ENCODE peak calls at places on chromosomes 12 and 14, in nine cellular contexts. K is mammary epithelial cell, W is breast epithelium, P is fibroblast of pulmonary artery, A is tibial artery, G is fibroblast of lung, R is GM12865, I is esophagus squamous epithelium, Q is astrocyte. M is an unnamed sample.

GRCh38 chr12:11555743-11556625 is 93.5 kb upstream of the ETV6 start:
- DNase-seq in K (no peak), W (no peak), P (no peak), A (no peak), G (peak), R (no peak), I (no peak), Q (peak), M (no peak)

GRCh38 chr14:104971447-104972240 is 6.5 kb downstream of the AHNAK2 start:
- DNase-seq in K (no peak), W (no peak), P (no peak), A (peak), G (no peak), R (no peak), I (no peak), Q (no peak), M (no peak)

GRCh38 chr12:100940503-100940902 is 145.9 kb downstream of the ANO4 start:
- DNase-seq in K (no peak), W (no peak), P (no peak), A (no peak), G (no peak), R (no peak), I (no peak), Q (no peak), M (no peak)

GRCh38 chr14:64879635-64880381 is at the start of gene SPTB:
- DNase-seq in K (no peak), W (peak), P (no peak), A (no peak), G (no peak), R (peak), I (no peak), Q (no peak), M (no peak)

GRCh38 chr14:96095581-96096476 is 56.7 kb downstream of the C14orf132 start:
- DNase-seq in K (peak), W (peak), P (peak), A (peak), G (peak), R (no peak), I (no peak), Q (peak), M (peak)

GRCh38 chr14:104135904-104136471 is 2.4 kb upstream of the KIF26A start:
- DNase-seq in K (no peak), W (no peak), P (no peak), A (peak), G (no peak), R (no peak), I (no peak), Q (no peak), M (no peak)

GRCh38 chr12:26121841-26122680 is 2.8 kb downstream of the BHLHE41 start:
- DNase-seq in K (no peak), W (no peak), P (peak), A (peak), G (peak), R (peak), I (no peak), Q (no peak), M (no peak)

GRCh38 chr14:103401223-103402214 is 16.3 kb downstream of the MARK3 start:
- DNase-seq in K (peak), W (no peak), P (peak), A (no peak), G (peak), R (peak), I (no peak), Q (peak), M (peak)

GRCh38 chr12:43285248-43285647 is 266.8 kb downstream of the ADAMTS20 start:
- DNase-seq in K (peak), W (no peak), P (peak), A (no peak), G (peak), R (no peak), I (no peak), Q (peak), M (peak)

GRCh38 chr12:92485356-92486348 is 217.1 kb upstream of the PLEKHG7 start:
- DNase-seq in K (no peak), W (no peak), P (peak), A (no peak), G (no peak), R (no peak), I (no peak), Q (no peak), M (peak)

GRCh38 chr12:119914666-119915065 is 37.5 kb upstream of the CIT start:
- DNase-seq in K (no peak), W (no peak), P (no peak), A (no peak), G (no peak), R (no peak), I (no peak), Q (no peak), M (no peak)

GRCh38 chr12:53728206-53728605 is 954 bp upstream of the CALCOCO1 start:
- DNase-seq in K (no peak), W (no peak), P (no peak), A (no peak), G (no peak), R (no peak), I (no peak), Q (no peak), M (no peak)

GRCh38 chr14:20986811-20987210 is 3.0 kb upstream of the METTL17 start:
- DNase-seq in K (peak), W (no peak), P (peak), A (no peak), G (peak), R (no peak), I (no peak), Q (peak), M (peak)

GRCh38 chr12:20003252-20003651 is 365.1 kb upstream of the PDE3A start:
- DNase-seq in K (no peak), W (no peak), P (no peak), A (no peak), G (no peak), R (no peak), I (no peak), Q (no peak), M (no peak)

GRCh38 chr12:106084048-106084671 is 54.6 kb downstream of the NUAK1 start:
- DNase-seq in K (peak), W (no peak), P (peak), A (no peak), G (peak), R (no peak), I (no peak), Q (peak), M (peak)

GRCh38 chr14:53408175-53408879 is 255.2 kb upstream of the DDHD1 start:
- DNase-seq in K (no peak), W (no peak), P (no peak), A (no peak), G (no peak), R (no peak), I (no peak), Q (no peak), M (no peak)

GRCh38 chr12:3101309-3102022 is 24.3 kb downstream of the TSPAN9 start:
- DNase-seq in K (peak), W (no peak), P (no peak), A (no peak), G (peak), R (no peak), I (no peak), Q (peak), M (peak)

GRCh38 chr14:35539969-35540368 is 6.0 kb downstream of the INSM2 start:
- DNase-seq in K (no peak), W (no peak), P (no peak), A (no peak), G (no peak), R (peak), I (no peak), Q (no peak), M (no peak)

GRCh38 chr12:93177208-93178153 is 200.2 kb upstream of the NUDT4 start:
- DNase-seq in K (no peak), W (no peak), P (peak), A (no peak), G (peak), R (no peak), I (no peak), Q (peak), M (peak)

GRCh38 chr12:33670284-33670683 is 230.7 kb upstream of the SYT10 start:
- DNase-seq in K (no peak), W (no peak), P (no peak), A (no peak), G (no peak), R (no peak), I (no peak), Q (no peak), M (no peak)

GRCh38 chr12:109014984-109015765 is 5.7 kb downstream of the SVOP start:
- DNase-seq in K (no peak), W (no peak), P (no peak), A (peak), G (no peak), R (no peak), I (no peak), Q (no peak), M (no peak)

GRCh38 chr12:15522574-15523187 is 200.4 kb downstream of the PTPRO start:
- DNase-seq in K (peak), W (no peak), P (peak), A (no peak), G (peak), R (peak), I (no peak), Q (peak), M (peak)

GRCh38 chr14:81235096-81235495 is 14.3 kb upstream of the GTF2A1 start:
- DNase-seq in K (no peak), W (no peak), P (no peak), A (no peak), G (no peak), R (no peak), I (no peak), Q (no peak), M (no peak)

GRCh38 chr12:30806989-30807694 is 52.4 kb upstream of the CAPRIN2 start:
- DNase-seq in K (peak), W (no peak), P (peak), A (no peak), G (peak), R (peak), I (no peak), Q (peak), M (peak)

GRCh38 chr14:22427771-22428228 is 161.2 kb downstream of the DAD1 start:
- DNase-seq in K (peak), W (no peak), P (peak), A (no peak), G (peak), R (no peak), I (no peak), Q (peak), M (peak)

GRCh38 chr14:51095854-51096823 is 1.2 kb upstream of the TRIM9 start:
- DNase-seq in K (peak), W (no peak), P (peak), A (no peak), G (peak), R (no peak), I (no peak), Q (peak), M (peak)

GRCh38 chr14:97603201-97603600 is 806.0 kb downstream of the VRK1 start:
- DNase-seq in K (no peak), W (no peak), P (no peak), A (no peak), G (no peak), R (peak), I (no peak), Q (no peak), M (no peak)

GRCh38 chr12:111434680-111435338 is 29.1 kb downstream of the SH2B3 start:
- DNase-seq in K (peak), W (no peak), P (peak), A (no peak), G (peak), R (peak), I (no peak), Q (peak), M (peak)

GRCh38 chr14:69701857-69702256 is 65.1 kb upstream of the SRSF5 start:
- DNase-seq in K (no peak), W (no peak), P (no peak), A (no peak), G (no peak), R (peak), I (no peak), Q (no peak), M (no peak)

GRCh38 chr12:120183211-120183631 is 11.3 kb downstream of the GCN1 start:
- DNase-seq in K (no peak), W (no peak), P (peak), A (no peak), G (peak), R (no peak), I (no peak), Q (peak), M (peak)

GRCh38 chr14:22651586-22651985 is 7.4 kb upstream of the OR6J1 start:
- DNase-seq in K (no peak), W (no peak), P (no peak), A (no peak), G (no peak), R (no peak), I (no peak), Q (no peak), M (no peak)

GRCh38 chr14:32709072-32709471 is 229.6 kb upstream of the NPAS3 start:
- DNase-seq in K (peak), W (no peak), P (peak), A (peak), G (peak), R (no peak), I (no peak), Q (peak), M (peak)

GRCh38 chr12:65755596-65755978 is 68.7 kb upstream of the HMGA2 start:
- DNase-seq in K (no peak), W (no peak), P (no peak), A (no peak), G (peak), R (no peak), I (no peak), Q (peak), M (no peak)

GRCh38 chr14:34665785-34666425 is 36.0 kb upstream of the SNX6 start:
- DNase-seq in K (peak), W (no peak), P (peak), A (no peak), G (peak), R (no peak), I (no peak), Q (peak), M (peak)

GRCh38 chr12:132170094-132170636 is 25.9 kb downstream of the NOC4L start:
- DNase-seq in K (no peak), W (no peak), P (peak), A (no peak), G (peak), R (no peak), I (no peak), Q (peak), M (peak)

DNA sequence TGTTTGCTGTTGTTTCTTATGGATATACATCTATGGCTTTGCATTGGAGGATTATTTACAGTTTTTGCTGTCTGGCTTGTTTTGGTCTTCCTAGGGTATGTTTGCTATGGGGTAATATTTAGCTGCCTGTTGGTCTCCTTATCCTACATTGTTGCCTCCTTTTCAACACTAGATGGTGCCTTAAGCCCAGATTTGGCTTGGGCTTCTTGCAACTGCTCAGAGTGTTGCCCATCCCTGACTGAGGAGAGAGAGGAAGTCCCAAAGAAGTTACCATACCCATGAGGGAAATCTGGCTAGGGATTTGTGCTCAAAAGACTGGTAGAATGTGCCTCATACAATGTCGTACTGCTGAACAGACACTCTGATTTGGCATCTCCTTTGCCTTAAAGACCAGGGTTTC is 94.6 kb upstream of the MUCL1 start:
- DNase-seq in K (peak), W (no peak), P (peak), A (no peak), G (no peak), R (peak), I (no peak), Q (no peak), M (peak)
- TF ChIP-seq CTCF in K (peak), W (no peak), P (peak), A (no peak), G (no peak), R (peak), I (peak), Q (no peak), M (peak)

DNA sequence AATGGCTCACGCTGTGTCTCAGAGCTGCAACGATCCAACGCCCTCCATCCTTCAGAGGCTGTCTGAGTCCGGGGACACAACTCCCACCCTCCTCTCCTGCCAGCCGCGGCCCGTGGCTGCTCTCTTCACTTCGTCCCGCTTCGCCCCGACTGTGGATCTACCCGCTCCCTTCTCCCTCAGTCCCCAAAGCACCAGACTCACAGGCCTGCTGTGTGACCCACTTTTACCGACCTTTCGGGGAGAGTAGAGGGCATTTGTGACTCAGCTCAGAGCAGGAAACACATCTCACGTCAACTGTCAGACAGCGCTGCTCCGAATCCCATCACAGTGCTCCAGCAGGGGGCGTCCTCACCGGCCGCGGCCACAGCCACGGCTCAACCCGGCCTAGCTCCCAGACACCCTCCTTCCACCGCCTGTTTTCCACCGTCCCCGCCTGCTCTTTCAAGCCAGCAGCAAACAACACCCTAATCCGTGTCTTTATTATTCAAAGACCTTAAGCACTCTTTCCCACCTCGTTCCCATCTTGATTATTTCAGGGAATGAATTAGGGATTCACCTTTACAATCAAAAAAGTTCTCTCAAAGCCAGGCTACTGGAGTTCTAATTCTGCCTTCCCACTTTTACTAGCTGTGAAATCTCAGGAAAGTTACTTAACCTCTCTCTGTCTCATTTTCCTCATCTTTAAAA is 5.0 kb upstream of the AQP2 start:
- DNase-seq in K (peak), W (peak), P (peak), A (peak), G (peak), R (peak), I (no peak), Q (peak), M (peak)
- H3K4me3 ChIP-seq in K (no peak), W (peak), P (peak), A (no peak), G (no peak), R (no peak), I (no peak), Q (peak), M (peak)

DNA sequence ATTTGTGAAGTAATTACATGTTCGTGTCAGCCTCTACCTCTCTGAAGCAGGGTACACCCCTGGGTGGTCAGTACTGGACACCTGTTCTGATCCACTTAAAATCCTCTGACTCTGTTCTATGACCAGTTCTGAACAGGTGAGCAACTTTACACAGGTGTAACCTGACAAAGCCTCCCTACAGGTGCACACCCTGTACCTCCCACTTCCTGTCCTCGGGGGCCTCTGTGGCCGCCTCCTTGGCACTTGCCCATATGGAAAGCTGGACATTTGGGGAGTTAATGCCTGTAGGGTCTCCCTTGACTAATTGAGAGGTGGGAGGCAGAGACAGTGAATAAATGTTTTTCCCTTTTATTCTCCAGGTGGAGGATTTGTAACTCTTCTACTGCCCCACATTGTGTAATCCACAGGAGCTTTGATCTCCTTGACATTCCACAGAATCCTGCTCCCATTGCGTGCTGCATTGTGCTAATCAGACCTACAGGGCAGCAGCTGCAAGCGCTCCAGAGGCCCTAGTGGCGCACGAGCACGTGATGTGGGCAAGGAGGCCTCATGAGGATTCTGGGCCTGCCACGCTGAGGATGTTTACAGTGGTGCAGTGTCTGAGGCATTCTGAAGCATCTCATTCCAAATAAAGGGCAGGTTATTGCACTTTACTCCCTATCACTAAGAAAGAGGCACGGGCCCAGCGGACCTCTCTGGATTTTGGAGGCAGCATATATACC is 45.8 kb upstream of the BATF start:
- DNase-seq in K (no peak), W (no peak), P (peak), A (peak), G (peak), R (no peak), I (no peak), Q (no peak), M (no peak)
- TF ChIP-seq CTCF in K (no peak), W (no peak), P (no peak), A (no peak), G (no peak), R (no peak), I (no peak), Q (no peak), M (no peak)

DNA sequence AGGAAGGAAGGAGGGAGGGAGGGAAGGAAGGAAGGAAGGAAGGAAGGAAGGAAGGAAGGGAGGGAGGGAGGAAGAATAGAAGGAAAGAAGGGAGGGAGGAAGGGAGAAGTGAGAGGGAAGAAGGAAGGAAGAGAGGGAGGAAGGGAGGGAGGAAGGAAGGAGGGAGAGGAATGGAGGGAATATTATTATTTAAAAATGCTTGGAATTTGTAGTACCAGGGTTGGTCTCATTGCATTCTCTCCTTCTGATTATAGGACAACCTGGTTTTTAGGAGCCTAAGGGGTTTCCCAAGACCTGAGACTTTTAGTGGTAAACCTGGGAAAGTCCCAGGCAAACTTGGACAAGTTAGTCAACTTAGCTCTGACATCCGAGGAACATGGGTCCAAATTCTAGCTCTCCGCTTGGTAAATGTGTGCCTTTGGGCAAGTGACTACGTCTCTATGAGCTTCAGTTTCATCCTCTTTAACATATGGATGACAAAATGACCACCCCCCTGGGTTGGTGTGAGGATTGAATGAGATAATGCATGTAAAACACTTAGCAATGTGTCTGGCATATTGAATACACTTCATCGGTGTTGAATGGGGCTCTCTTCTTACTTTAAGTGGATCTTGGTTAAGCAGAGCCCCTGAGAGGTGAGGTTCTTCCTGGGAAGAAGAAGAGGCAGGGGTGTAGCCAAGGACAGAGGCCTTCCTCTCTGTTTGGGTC is 690.7 kb upstream of the TBX3 start:
- DNase-seq in K (peak), W (no peak), P (no peak), A (no peak), G (no peak), R (peak), I (no peak), Q (no peak), M (peak)
- H3K4me3 ChIP-seq in K (no peak), W (peak), P (no peak), A (no peak), G (no peak), R (peak), I (no peak), Q (no peak), M (no peak)